ENCODE peak calls at places on chromosomes 3 and 15, in five cellular contexts. Y is C1 segment of cervical spinal cord, G is cardiac fibroblast, X is activated gamma-delta T cell treated with Interleukin-2 at 50 U/mL for 16 hours, E is Calu3. B is an unnamed sample.

GRCh38 chr3:99108508-99108907 is 207.0 kb upstream of the DCBLD2 start:
- DNase-seq in G (peak; percentile 96), X (no peak), Y (no peak), E (peak; percentile 3), B (peak; percentile 99)

GRCh38 chr15:39504812-39505211 is 76.1 kb upstream of the THBS1 start:
- DNase-seq in Y (no peak), E (no peak), G (peak; percentile 70), X (no peak), B (peak; percentile 18)

GRCh38 chr3:76054404-76054803 is 269.1 kb upstream of the ZNF717 start:
- DNase-seq in G (no peak), X (no peak), Y (no peak), E (no peak), B (no peak)

GRCh38 chr15:80404057-80404718 is at the start of gene ARNT2:
- DNase-seq in G (no peak), Y (no peak), X (no peak), E (peak; percentile 35), B (no peak)

GRCh38 chr3:30282052-30282708 is 324.2 kb upstream of the TGFBR2 start:
- DNase-seq in G (peak; percentile 75), Y (no peak), E (no peak), X (no peak), B (peak; percentile 94)

GRCh38 chr3:123621510-123622189 is 36.8 kb upstream of the HACD2 start:
- DNase-seq in E (no peak), Y (no peak), G (no peak), X (no peak), B (no peak)

GRCh38 chr3:15347104-15347736 is 14.8 kb upstream of the SH3BP5 start:
- DNase-seq in Y (no peak), E (no peak), G (no peak), X (no peak), B (no peak)

GRCh38 chr15:80531388-80532184 is 127.4 kb downstream of the ARNT2 start:
- DNase-seq in G (peak; percentile 78), X (no peak), E (no peak), Y (no peak), B (no peak)

GRCh38 chr3:162776137-162776536 is 1279.5 kb downstream of the OTOL1 start:
- DNase-seq in Y (no peak), E (no peak), X (no peak), G (peak; percentile 5), B (no peak)

GRCh38 chr15:42608110-42608531 is 32.7 kb downstream of the STARD9 start:
- DNase-seq in Y (no peak), X (peak; percentile 50), G (peak; percentile 63), E (no peak), B (peak; percentile 88)

GRCh38 chr15:40769310-40770146 is at the start of gene C15orf62:
- DNase-seq in E (peak; percentile 74), Y (peak; percentile 58), G (peak; percentile 58), X (peak; percentile 63), B (peak; percentile 85)

GRCh38 chr3:114809668-114810413 is 337.2 kb downstream of the ZBTB20 start:
- DNase-seq in X (no peak), Y (no peak), G (no peak), E (peak; percentile 8), B (peak; percentile 26)

GRCh38 chr15:59165726-59166125 is 40.9 kb upstream of the LDHAL6B start:
- DNase-seq in X (no peak), E (no peak), G (no peak), Y (no peak), B (peak; percentile 52)

GRCh38 chr3:159128628-159129027 is 326.8 kb downstream of the MFSD1 start:
- DNase-seq in X (no peak), Y (no peak), G (peak; percentile 25), E (peak; percentile 19), B (peak; percentile 98)

GRCh38 chr15:31353931-31354330 is 27.3 kb downstream of the KLF13 start:
- DNase-seq in X (no peak), E (no peak), G (peak; percentile 38), Y (peak; percentile 63), B (no peak)

GRCh38 chr15:44710236-44711088 is 661 bp downstream of the PATL2 start:
- DNase-seq in G (peak; percentile 55), E (no peak), Y (peak; percentile 15), X (peak; percentile 49), B (peak; percentile 34)

GRCh38 chr3:40355410-40355809 is 31.6 kb upstream of the ENTPD3 start:
- DNase-seq in Y (no peak), E (no peak), G (no peak), X (no peak), B (no peak)

B was measured in HT1080.